ENCODE peak calls at places on chromosomes 7 and 10, in five cellular contexts. A is left ventricle myocardium superior; B is IMR-90; F is stimulated activated CD8-positive, alpha-beta memory T cell treated with anti-CD3 and anti-CD28 coated beads, Interleukin-7, amount 100 ng/mL, for 4 hours; Q is foreskin fibroblast. L is an unnamed sample.

GRCh38 chr10:84607044-84607443 is 278.7 kb downstream of the CCSER2 start:
- DNase-seq in A (no peak), B (no peak), F (no peak), Q (no peak), L (no peak)

GRCh38 chr7:129531721-129532120 is 29.4 kb downstream of the SMKR1 start:
- DNase-seq in A (no peak), B (no peak), F (no peak), Q (no peak), L (no peak)

GRCh38 chr7:139360210-139360947 is 685 bp downstream of the LUC7L2 start:
- DNase-seq in A (peak), B (peak), F (peak), Q (peak), L (peak)

GRCh38 chr10:7399533-7399932 is 11.3 kb downstream of the SFMBT2 start:
- DNase-seq in A (no peak), B (no peak), F (no peak), Q (no peak), L (no peak)

GRCh38 chr7:89259085-89259484 is 463.5 kb upstream of the TEX47 start:
- DNase-seq in A (no peak), B (no peak), F (no peak), Q (no peak), L (no peak)

GRCh38 chr7:2100278-2101205 is 132.2 kb downstream of the MAD1L1 start:
- DNase-seq in A (no peak), B (no peak), F (no peak), Q (no peak), L (no peak)

GRCh38 chr10:129877773-129878371 is 86.2 kb downstream of the EBF3 start:
- DNase-seq in A (no peak), B (no peak), F (no peak), Q (no peak), L (no peak)

GRCh38 chr10:32056136-32057040 is at the start of gene KIF5B:
- DNase-seq in A (peak), B (peak), F (peak), Q (peak), L (peak)

GRCh38 chr7:158263964-158264748 is 323.5 kb downstream of the PTPRN2 start:
- DNase-seq in A (peak), B (no peak), F (no peak), Q (no peak), L (no peak)

GRCh38 chr7:42953989-42954388 is 21.8 kb downstream of the MRPL32 start:
- DNase-seq in A (no peak), B (no peak), F (no peak), Q (no peak), L (no peak)

GRCh38 chr7:39096220-39096619 is 118.5 kb downstream of the POU6F2 start:
- DNase-seq in A (no peak), B (no peak), F (no peak), Q (no peak), L (no peak)

GRCh38 chr7:27364344-27364758 is 121.7 kb downstream of the EVX1 start:
- DNase-seq in A (peak), B (peak), F (no peak), Q (peak), L (no peak)

GRCh38 chr10:85557077-85557476 is 809.5 kb downstream of the GRID1 start:
- DNase-seq in A (no peak), B (no peak), F (no peak), Q (no peak), L (no peak)